ENCODE peak calls at places on chromosomes 6 and 20, in seven cellular contexts. J is HCT116, D is renal cortical epithelial cell, I is Daoy, G is astrocyte of the spinal cord, Y is sciatic nerve, E is hypothalamus. C is an unnamed sample.
A peak's percentile ranks its signal among the peaks of the same experiment; 100 is the strongest.

GRCh38 chr20:8203366-8203765 is 71.3 kb downstream of the PLCB1 start:
- DNase-seq in J (no peak), D (no peak), I (no peak), G (no peak), Y (no peak), E (no peak), C (no peak)

GRCh38 chr6:37602360-37602759 is 95.3 kb downstream of the MDGA1 start:
- DNase-seq in J (no peak), D (no peak), I (no peak), G (no peak), Y (no peak), E (no peak), C (peak; percentile 29)

GRCh38 chr6:107272246-107272645 is 156.9 kb upstream of the BEND3 start:
- DNase-seq in J (no peak), D (no peak), I (no peak), G (no peak), Y (no peak), E (no peak), C (no peak)

GRCh38 chr6:41427642-41428401 is 92.4 kb downstream of the NCR2 start:
- DNase-seq in J (no peak), D (no peak), I (peak; percentile 65), G (no peak), Y (peak; percentile 85), E (no peak), C (no peak)

GRCh38 chr6:31897612-31898199 is at the start of gene EHMT2:
- DNase-seq in J (peak; percentile 46), D (peak; percentile 53), I (peak; percentile 94), G (peak; percentile 81), Y (peak; percentile 92), E (peak; percentile 75), C (peak; percentile 78)

GRCh38 chr6:72776456-72776855 is 154.6 kb downstream of the KCNQ5 start:
- DNase-seq in J (no peak), D (peak; percentile 75), I (no peak), G (no peak), Y (no peak), E (no peak), C (no peak)

GRCh38 chr6:56226946-56227879 is 20.2 kb downstream of the COL21A1 start:
- DNase-seq in J (no peak), D (no peak), I (peak; percentile 45), G (peak; percentile 77), Y (no peak), E (no peak), C (peak; percentile 84)

GRCh38 chr6:35896228-35896627 is 24.7 kb downstream of the SRPK1 start:
- DNase-seq in J (no peak), D (no peak), I (no peak), G (no peak), Y (no peak), E (no peak), C (no peak)

GRCh38 chr6:3813150-3813780 is 35.9 kb upstream of the FAM50B start:
- DNase-seq in J (no peak), D (peak; percentile 54), I (peak; percentile 81), G (peak; percentile 47), Y (no peak), E (no peak), C (peak; percentile 63)

GRCh38 chr6:95169790-95170189 is 407.5 kb upstream of the MANEA start:
- DNase-seq in J (no peak), D (no peak), I (no peak), G (no peak), Y (no peak), E (no peak), C (no peak)

GRCh38 chr6:113995632-113996031 is 24.7 kb upstream of the HDAC2 start:
- DNase-seq in J (peak; percentile 61), D (peak; percentile 82), I (peak; percentile 93), G (peak; percentile 98), Y (peak; percentile 61), E (peak; percentile 37), C (peak; percentile 94)

GRCh38 chr20:45867811-45868176 is 10.4 kb downstream of the ZSWIM3 start:
- DNase-seq in J (no peak), D (peak; percentile 81), I (peak; percentile 41), G (peak; percentile 67), Y (no peak), E (no peak), C (peak; percentile 51)

GRCh38 chr20:10699941-10700340 is 26.1 kb upstream of the JAG1 start:
- DNase-seq in J (no peak), D (no peak), I (no peak), G (no peak), Y (no peak), E (no peak), C (no peak)

GRCh38 chr20:57773059-57773815 is 63.4 kb upstream of the PMEPA1 start:
- DNase-seq in J (no peak), D (no peak), I (no peak), G (no peak), Y (peak; percentile 7), E (no peak), C (no peak)

GRCh38 chr20:9457055-9457454 is 57.3 kb upstream of the LAMP5 start:
- DNase-seq in J (no peak), D (no peak), I (no peak), G (no peak), Y (no peak), E (no peak), C (no peak)

GRCh38 chr6:51535327-51535726 is 552.1 kb downstream of the PKHD1 start:
- DNase-seq in J (no peak), D (no peak), I (no peak), G (no peak), Y (no peak), E (no peak), C (no peak)

GRCh38 chr6:94668896-94669295 is 908.4 kb upstream of the MANEA start:
- DNase-seq in J (no peak), D (no peak), I (no peak), G (no peak), Y (no peak), E (no peak), C (no peak)

GRCh38 chr6:110953633-110954303 is 4.7 kb upstream of the GTF3C6 start:
- DNase-seq in J (no peak), D (no peak), I (no peak), G (no peak), Y (no peak), E (no peak), C (no peak)

GRCh38 chr6:166027761-166028160 is 139.9 kb downstream of the TBXT start:
- DNase-seq in J (no peak), D (no peak), I (no peak), G (peak; percentile 36), Y (no peak), E (no peak), C (peak; percentile 33)

C was measured in cardiac fibroblast.